ENCODE peak calls at places on chromosomes 6 and 20, in six cellular contexts. A is neuronal stem cell; M is spleen; N is prostate gland; J is GM23248; I is CD4-positive, CD25-positive, alpha-beta regulatory T cell. Z is an unnamed sample.

GRCh38 chr20:58855506-58856314 is 3.2 kb downstream of the GNAS start:
- DNase-seq in A (no peak), M (no peak), N (peak; percentile 25), J (no peak), I (no peak), Z (no peak)

GRCh38 chr20:25453035-25453810 is 45.8 kb downstream of the GINS1 start:
- DNase-seq in A (no peak), M (peak; percentile 40), N (no peak), J (peak; percentile 3), I (no peak), Z (no peak)

GRCh38 chr20:47493175-47493953 is 8.3 kb upstream of the NCOA3 start:
- DNase-seq in A (no peak), M (peak; percentile 84), N (peak; percentile 78), J (peak; percentile 76), I (peak; percentile 19), Z (peak; percentile 94)

GRCh38 chr20:25643735-25644134 is 19.9 kb upstream of the NANP start:
- DNase-seq in A (no peak), M (no peak), N (no peak), J (no peak), I (no peak), Z (no peak)

GRCh38 chr6:164337024-164337924 is 922.8 kb downstream of the QKI start:
- DNase-seq in A (no peak), M (no peak), N (no peak), J (no peak), I (no peak), Z (no peak)

GRCh38 chr6:117174835-117175360 is 90.5 kb upstream of the VGLL2 start:
- DNase-seq in A (no peak), M (no peak), N (no peak), J (no peak), I (no peak), Z (no peak)

GRCh38 chr6:317452-318144 is 25.3 kb downstream of the DUSP22 start:
- DNase-seq in A (no peak), M (peak; percentile 79), N (no peak), J (no peak), I (no peak), Z (no peak)

GRCh38 chr6:44245912-44246662 is 814 bp upstream of the HSP90AB1 start:
- DNase-seq in A (peak; percentile 95), M (peak; percentile 96), N (peak; percentile 78), J (peak; percentile 83), I (peak; percentile 73), Z (peak; percentile 90)

GRCh38 chr6:20953019-20953418 is 418.8 kb downstream of the CDKAL1 start:
- DNase-seq in A (no peak), M (no peak), N (no peak), J (no peak), I (no peak), Z (no peak)

GRCh38 chr6:17478223-17478907 is 85.0 kb downstream of the CAP2 start:
- DNase-seq in A (no peak), M (no peak), N (no peak), J (no peak), I (no peak), Z (no peak)

GRCh38 chr6:42791706-42792320 is 10.0 kb downstream of the BICRAL start:
- DNase-seq in A (no peak), M (no peak), N (no peak), J (peak; percentile 29), I (no peak), Z (no peak)

GRCh38 chr6:10315034-10315433 is 99.8 kb downstream of the TFAP2A start:
- DNase-seq in A (no peak), M (no peak), N (no peak), J (no peak), I (no peak), Z (no peak)

DNA sequence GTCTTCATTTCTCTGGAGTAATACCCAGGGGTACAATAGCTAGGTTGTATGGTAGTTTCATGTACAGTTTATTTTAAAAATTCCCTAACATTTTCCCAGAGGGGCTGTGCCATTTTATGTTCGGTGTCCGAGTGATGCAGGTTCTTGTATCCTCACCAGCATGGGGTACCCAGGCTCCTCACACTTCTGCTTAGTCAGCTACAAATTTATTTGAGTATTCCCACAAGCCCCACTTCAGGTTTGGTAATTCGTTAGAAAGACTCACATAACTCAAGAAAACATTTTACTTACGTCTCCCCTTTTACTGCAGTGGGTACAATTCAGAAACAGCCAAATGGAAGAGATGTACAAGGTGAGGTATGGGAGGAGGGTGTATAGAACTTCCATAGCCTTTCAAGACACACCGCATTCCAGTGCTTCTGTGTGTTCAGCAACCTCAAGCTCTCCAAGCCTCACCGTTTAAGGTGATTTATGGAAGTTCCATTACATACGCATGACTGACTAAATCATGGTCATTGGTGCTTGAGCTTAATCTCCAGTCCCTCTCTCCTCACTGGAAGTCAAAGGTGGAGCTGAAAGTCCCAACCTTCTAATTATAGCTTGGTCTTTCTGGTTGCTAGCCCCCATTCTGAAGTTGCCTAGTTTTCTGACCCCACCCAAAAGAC is 18.1 kb downstream of the RIPK1 start:
- DNase-seq in A (no peak), M (no peak), N (no peak), J (no peak), I (no peak), Z (no peak)
- H3K9me3 ChIP-seq in A (no peaks in the 10 kb centered on the region), M (no peaks in the 10 kb centered on the region), N (no peaks in the 10 kb centered on the region), J (no peaks in the 10 kb centered on the region), I (no peaks in the 10 kb centered on the region), Z (no peaks in the 10 kb centered on the region)

GRCh38 chr20:62929051-62929538 is 2.8 kb upstream of the DIDO1 start:
- DNase-seq in A (no peak), M (peak; percentile 92), N (peak; percentile 54), J (peak; percentile 77), I (peak; percentile 58), Z (peak; percentile 79)
- H3K27ac ChIP-seq in A (no peak overlapping the region), M (peak overlapping the region; percentile 89), N (peak overlapping the region; percentile 90), J (peak overlapping the region; percentile 69), I (peak overlapping the region; percentile 88), Z (peak overlapping the region; percentile 98)

GRCh38 chr6:23111984-23112383 is 542.6 kb downstream of the HDGFL1 start:
- DNase-seq in A (no peak), M (no peak), N (no peak), J (peak; percentile 69), I (no peak), Z (no peak)
- H3K9me3 ChIP-seq in A (peaks cover 42% of the 10 kb centered on the region), M (peaks cover 64% of the 10 kb centered on the region), N (no peaks in the 10 kb centered on the region), J (no peaks in the 10 kb centered on the region), I (peaks cover 18% of the 10 kb centered on the region), Z (no peaks in the 10 kb centered on the region)

GRCh38 chr20:62801284-62802010 is 3.2 kb upstream of the OGFR start:
- DNase-seq in A (no peak), M (no peak), N (no peak), J (no peak), I (no peak), Z (no peak)

GRCh38 chr20:62799036-62799435 is 2.8 kb downstream of the MRGBP start:
- DNase-seq in A (no peak), M (no peak), N (no peak), J (no peak), I (no peak), Z (no peak)

GRCh38 chr20:62800314-62801259 is 4.0 kb upstream of the OGFR start:
- DNase-seq in A (no peak), M (no peak), N (no peak), J (no peak), I (no peak), Z (no peak)

GRCh38 chr20:62799459-62799858 is 3.2 kb downstream of the MRGBP start:
- DNase-seq in A (no peak), M (no peak), N (no peak), J (no peak), I (no peak), Z (no peak)

DNA sequence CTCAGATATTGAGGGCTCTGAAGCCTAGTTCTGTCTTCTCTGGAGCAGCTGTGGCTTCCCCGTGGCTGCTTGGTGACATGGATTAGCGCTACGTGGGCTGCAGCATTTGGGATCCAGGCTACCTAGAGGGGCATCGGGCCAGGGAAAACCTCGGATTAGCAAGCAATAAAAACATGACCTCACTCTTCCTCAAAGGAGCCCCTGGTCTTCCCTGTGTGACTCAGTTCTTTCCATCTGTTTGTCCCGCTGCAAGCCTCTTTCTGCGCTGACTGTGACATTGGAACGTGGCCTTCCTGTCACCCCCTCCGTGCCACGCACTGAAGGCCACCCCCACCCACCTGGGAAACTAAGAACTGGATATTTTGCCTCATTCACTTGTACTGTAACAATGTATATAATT is 3.6 kb downstream of the MRGBP start:
- DNase-seq in A (no peak), M (no peak), N (no peak), J (no peak), I (no peak), Z (no peak)
- H3K27ac ChIP-seq in A (no peak overlapping the region), M (no peak overlapping the region), N (no peak overlapping the region), J (no peak overlapping the region), I (no peak overlapping the region), Z (no peak overlapping the region)

GRCh38 chr20:32636821-32637220 is 36.9 kb downstream of the C20orf203 start:
- DNase-seq in A (no peak), M (no peak), N (no peak), J (no peak), I (no peak), Z (no peak)
- H3K9me3 ChIP-seq in A (no peaks in the 10 kb centered on the region), M (no peaks in the 10 kb centered on the region), N (no peaks in the 10 kb centered on the region), J (no peaks in the 10 kb centered on the region), I (no peaks in the 10 kb centered on the region), Z (no peaks in the 10 kb centered on the region)

GRCh38 chr6:99032396-99032795 is 84.7 kb upstream of the FBXL4 start:
- DNase-seq in A (no peak), M (no peak), N (no peak), J (no peak), I (no peak), Z (no peak)
- H3K27ac ChIP-seq in A (no peak overlapping the region), M (no peak overlapping the region), N (no peak overlapping the region), J (no peak overlapping the region), I (no peak overlapping the region), Z (no peak overlapping the region)

GRCh38 chr20:64026-64603 is 23.4 kb upstream of the DEFB125 start:
- DNase-seq in A (no peak), M (no peak), N (no peak), J (no peak), I (no peak), Z (no peak)

GRCh38 chr20:62487-62886 is 25.0 kb upstream of the DEFB125 start:
- DNase-seq in A (no peak), M (no peak), N (no peak), J (no peak), I (no peak), Z (no peak)

GRCh38 chr20:61230-61629 is 26.2 kb upstream of the DEFB125 start:
- DNase-seq in A (no peak), M (no peak), N (no peak), J (no peak), I (no peak), Z (no peak)

GRCh38 chr20:61757-62156 is 25.7 kb upstream of the DEFB125 start:
- DNase-seq in A (no peak), M (no peak), N (no peak), J (no peak), I (no peak), Z (no peak)

GRCh38 chr20:64766-65322 is 22.6 kb upstream of the DEFB125 start:
- DNase-seq in A (no peak), M (no peak), N (no peak), J (no peak), I (no peak), Z (no peak)
- H3K9me3 ChIP-seq in A (peaks cover 8% of the 10 kb centered on the region), M (peaks cover 5% of the 10 kb centered on the region), N (no peaks in the 10 kb centered on the region), J (no peaks in the 10 kb centered on the region), I (peaks cover 15% of the 10 kb centered on the region), Z (no peaks in the 10 kb centered on the region)

GRCh38 chr6:5718231-5718947 is 288.3 kb downstream of the NRN1 start:
- DNase-seq in A (no peak), M (no peak), N (no peak), J (no peak), I (no peak), Z (no peak)
- H3K27ac ChIP-seq in A (no peak overlapping the region), M (peak overlapping the region; percentile 33), N (no peak overlapping the region), J (no peak overlapping the region), I (no peak overlapping the region), Z (no peak overlapping the region)

Z was measured in body of pancreas.